ENCODE peak calls at places on chromosomes 4 and X, in four cellular contexts. S is CD8-positive, alpha-beta T cell; W is gastrocnemius medialis; Y is IMR-90. P is an unnamed sample.
A peak's percentile ranks its signal among the peaks of the same experiment; 100 is the strongest.

GRCh38 chrX:107776649-107777535 is 641 bp upstream of the NCBP2L start:
- DNase-seq in S (peak; percentile 77), W (peak; percentile 74), Y (peak; percentile 87), P (peak; percentile 78)

GRCh38 chr4:3498901-3499510 is 33.2 kb downstream of the LRPAP1 start:
- DNase-seq in S (no peak), W (no peak), Y (no peak), P (no peak)

GRCh38 chr4:665381-665750 is 8.7 kb downstream of the ATP5ME start:
- DNase-seq in S (no peak), W (no peak), Y (no peak), P (no peak)

GRCh38 chr4:128357286-128357685 is 69.7 kb upstream of the PGRMC2 start:
- DNase-seq in S (no peak), W (no peak), Y (no peak), P (no peak)

GRCh38 chr4:147940144-147940543 is 208.3 kb downstream of the ARHGAP10 start:
- DNase-seq in S (no peak), W (no peak), Y (no peak), P (no peak)

GRCh38 chrX:40094041-40094899 is 3.5 kb downstream of the BCOR start:
- DNase-seq in S (peak; percentile 39), W (no peak), Y (peak; percentile 55), P (no peak)

GRCh38 chrX:106263817-106264216 is 95.7 kb downstream of the PWWP3B start:
- DNase-seq in S (no peak), W (no peak), Y (no peak), P (no peak)

GRCh38 chr4:184899261-184900134 is 73.7 kb upstream of the ACSL1 start:
- DNase-seq in S (no peak), W (no peak), Y (peak; percentile 8), P (no peak)

GRCh38 chr4:100823066-100823992 is 305.5 kb upstream of the EMCN start:
- DNase-seq in S (no peak), W (no peak), Y (no peak), P (no peak)

GRCh38 chr4:39134674-39135073 is 47.7 kb upstream of the WDR19 start:
- DNase-seq in S (no peak), W (no peak), Y (peak; percentile 1), P (no peak)

GRCh38 chr4:78242071-78242470 is 184.9 kb downstream of the FRAS1 start:
- DNase-seq in S (no peak), W (no peak), Y (no peak), P (no peak)

GRCh38 chr4:138870739-138871633 is 144.6 kb upstream of the NOCT start:
- DNase-seq in S (peak; percentile 46), W (peak; percentile 11), Y (peak; percentile 78), P (peak; percentile 61)

GRCh38 chrX:20007962-20008633 is 17.2 kb upstream of the BCLAF3 start:
- DNase-seq in S (no peak), W (no peak), Y (no peak), P (no peak)

GRCh38 chrX:40434947-40435346 is 145.8 kb upstream of the ATP6AP2 start:
- DNase-seq in S (no peak), W (peak; percentile 9), Y (peak; percentile 1), P (peak; percentile 72)

GRCh38 chr4:76993787-76994641 is 44.5 kb downstream of the SEPTIN11 start:
- DNase-seq in S (peak; percentile 46), W (peak; percentile 43), Y (no peak), P (no peak)

GRCh38 chr4:83961575-83961974 is 425.7 kb downstream of the GPAT3 start:
- DNase-seq in S (no peak), W (no peak), Y (peak; percentile 23), P (no peak)

GRCh38 chr4:7425591-7426468 is 8.9 kb downstream of the PSAPL1 start:
- DNase-seq in S (no peak), W (no peak), Y (no peak), P (no peak)

GRCh38 chr4:30753316-30753715 is 33.1 kb downstream of the PCDH7 start:
- DNase-seq in S (no peak), W (no peak), Y (peak; percentile 71), P (no peak)
- H3K4me1 ChIP-seq in S (no peaks in the 10 kb centered on the region), W (no peaks in the 10 kb centered on the region), Y (peaks cover 21% of the 10 kb centered on the region), P (no peaks in the 10 kb centered on the region)

GRCh38 chr4:110106946-110107325 is 91.5 kb downstream of the ELOVL6 start:
- DNase-seq in S (no peak), W (no peak), Y (peak; percentile 85), P (no peak)
- H3K4me3 ChIP-seq in S (no peak overlapping the region), W (no peak overlapping the region), Y (no peak overlapping the region), P (no peak overlapping the region)

DNA sequence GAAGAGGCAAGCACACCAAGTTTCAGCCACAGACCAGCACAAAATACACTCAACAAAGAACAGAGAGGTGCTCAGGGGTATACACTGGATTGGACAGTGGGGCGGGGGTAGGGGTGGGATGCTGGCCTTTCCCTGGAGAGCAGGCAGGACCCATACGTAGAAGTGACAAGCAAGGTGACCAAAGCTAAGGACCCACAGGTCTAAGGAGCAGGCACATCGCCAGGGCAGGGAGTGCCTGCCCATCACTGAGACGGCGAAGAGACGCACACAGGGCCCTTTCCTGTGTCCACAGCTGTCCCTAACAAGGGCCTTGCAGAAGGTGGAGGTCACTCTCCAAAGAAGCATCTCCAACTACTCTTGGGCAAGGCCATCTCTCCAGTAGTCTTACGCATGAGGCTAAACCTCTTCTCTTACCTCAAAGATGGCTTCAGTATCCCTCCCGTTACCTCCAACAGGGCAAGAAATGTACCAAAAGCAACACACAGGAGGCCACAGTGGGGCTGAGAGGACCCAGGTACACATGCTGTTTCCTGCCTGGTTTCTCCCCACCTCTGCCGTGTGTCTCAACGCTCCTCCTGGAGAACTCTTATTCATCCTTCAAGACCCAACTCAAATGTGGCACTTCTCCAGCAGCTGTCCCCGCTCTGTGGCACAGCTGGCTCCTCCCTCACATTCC is 6.5 kb downstream of the WDR1 start:
- DNase-seq in S (no peak), W (no peak), Y (no peak), P (no peak)
- H3K4me1 ChIP-seq in S (peaks cover 100% of the 10 kb centered on the region), W (peaks cover 98% of the 10 kb centered on the region), Y (peaks cover 68% of the 10 kb centered on the region), P (peaks cover 39% of the 10 kb centered on the region)

GRCh38 chr4:155248002-155248896 is 39.8 kb downstream of the NPY2R start:
- DNase-seq in S (no peak), W (no peak), Y (no peak), P (peak; percentile 5)
- H3K4me3 ChIP-seq in S (no peak overlapping the region), W (no peak overlapping the region), Y (no peak overlapping the region), P (no peak overlapping the region)

GRCh38 chrX:48584698-48585097 is 10.4 kb downstream of the RBM3 start:
- DNase-seq in S (no peak), W (no peak), Y (no peak), P (no peak)

GRCh38 chrX:48578661-48579128 is 4.4 kb downstream of the RBM3 start:
- DNase-seq in S (no peak), W (no peak), Y (no peak), P (no peak)

GRCh38 chrX:48579259-48579658 is 5.0 kb downstream of the RBM3 start:
- DNase-seq in S (no peak), W (no peak), Y (no peak), P (no peak)

GRCh38 chrX:48576108-48576507 is 1.8 kb downstream of the RBM3 start:
- DNase-seq in S (no peak), W (no peak), Y (no peak), P (no peak)

DNA sequence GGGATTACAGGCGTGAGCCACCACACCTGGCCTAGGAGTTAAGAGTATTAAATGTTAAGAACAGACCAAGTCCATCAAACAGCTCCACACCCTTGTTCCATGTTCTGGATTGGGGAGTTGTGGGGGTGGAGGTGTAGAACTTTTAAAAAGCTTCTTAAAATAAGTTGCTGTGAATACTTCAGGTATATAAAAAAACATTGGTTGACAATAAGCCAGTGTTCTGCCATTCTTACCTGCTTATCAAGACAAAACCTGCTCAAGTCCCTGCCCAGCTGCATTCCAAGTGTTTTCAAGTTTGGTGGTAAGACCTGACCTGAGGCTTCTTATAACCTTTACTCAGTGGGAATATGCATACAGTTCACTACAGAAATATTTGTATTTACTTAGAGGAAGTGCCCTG is 6.4 kb downstream of the RBM3 start:
- DNase-seq in S (no peak), W (no peak), Y (no peak), P (no peak)
- H3K4me1 ChIP-seq in S (peaks cover 10% of the 10 kb centered on the region), W (peaks cover 12% of the 10 kb centered on the region), Y (peaks cover 7% of the 10 kb centered on the region), P (peaks cover 9% of the 10 kb centered on the region)

DNA sequence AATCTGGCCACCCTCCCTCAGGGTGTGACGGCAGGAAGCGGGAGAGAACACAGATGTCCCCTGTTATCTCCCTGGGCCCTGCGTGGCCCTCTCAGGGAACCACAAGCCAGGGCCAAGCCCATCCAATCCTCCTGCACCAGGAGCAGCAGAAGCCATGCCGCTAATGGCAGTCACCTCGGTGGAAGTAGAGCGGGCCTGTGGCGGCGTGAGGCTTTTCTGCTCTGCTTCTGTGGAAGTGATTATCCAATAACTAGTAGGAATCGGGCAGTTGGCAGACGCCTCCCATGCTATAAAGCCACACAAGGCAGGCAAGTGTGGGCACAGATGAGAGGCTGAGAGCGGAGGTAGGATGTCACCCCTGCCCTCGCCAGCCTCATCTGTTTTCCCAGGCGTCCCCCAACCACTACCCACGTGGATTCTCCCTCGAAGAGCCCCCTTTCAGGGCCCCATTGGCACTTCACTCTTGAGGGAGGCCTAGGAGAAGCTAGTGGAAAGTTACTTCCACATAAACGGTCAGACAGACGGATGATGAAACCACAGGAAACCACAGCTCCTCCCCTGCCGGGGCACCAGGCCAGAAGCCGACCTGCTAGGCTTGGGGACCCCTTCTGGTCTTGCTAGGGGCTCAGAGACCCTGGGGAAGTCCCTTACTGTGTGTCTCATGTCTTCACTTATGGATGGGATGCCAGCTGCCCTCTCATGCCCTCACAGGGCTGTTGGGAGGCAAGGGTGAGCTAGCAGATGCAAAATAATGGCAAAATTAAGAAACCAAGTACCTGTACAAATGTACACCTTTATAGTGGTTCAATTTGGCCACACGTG is 18.8 kb upstream of the TMSB4X start:
- DNase-seq in S (peak; percentile 64), W (no peak), Y (peak; percentile 84), P (no peak)
- H3K4me3 ChIP-seq in S (peak overlapping the region; percentile 34), W (no peak overlapping the region), Y (no peak overlapping the region), P (no peak overlapping the region)